ENCODE peak calls at places on chromosomes 13 and 19, in six cellular contexts. K is neural crest cell, P is tibial artery, N is chondrocyte, J is GM13976, C is Peyer's patch. B is an unnamed sample.

GRCh38 chr19:50909240-50910070 is 1.7 kb downstream of the KLK4 start:
- DNase-seq in K (peak; percentile 73), P (no peak), N (no peak), J (peak; percentile 94), C (peak; percentile 81), B (peak; percentile 92)

GRCh38 chr19:35123573-35123972 is 8.0 kb downstream of the FXYD3 start:
- DNase-seq in K (no peak), P (peak; percentile 85), N (no peak), J (no peak), C (no peak), B (no peak)

GRCh38 chr19:7199613-7200533 is 94.3 kb downstream of the INSR start:
- DNase-seq in K (no peak), P (no peak), N (no peak), J (no peak), C (peak; percentile 63), B (no peak)

GRCh38 chr19:20278342-20278741 is 111.3 kb downstream of the ZNF486 start:
- DNase-seq in K (peak; percentile 2), P (no peak), N (no peak), J (peak; percentile 14), C (no peak), B (peak; percentile 11)

GRCh38 chr19:46299695-46300094 is 2.9 kb downstream of the HIF3A start:
- DNase-seq in K (no peak), P (peak; percentile 50), N (no peak), J (no peak), C (no peak), B (no peak)

GRCh38 chr19:39843919-39844793 is 2.0 kb downstream of the FBL start:
- DNase-seq in K (no peak), P (no peak), N (no peak), J (no peak), C (no peak), B (peak; percentile 64)

GRCh38 chr13:72505376-72505775 is 222.1 kb downstream of the MZT1 start:
- DNase-seq in K (no peak), P (no peak), N (no peak), J (no peak), C (no peak), B (no peak)

GRCh38 chr13:25247345-25247744 is 39.9 kb downstream of the MTMR6 start:
- DNase-seq in K (no peak), P (no peak), N (no peak), J (no peak), C (no peak), B (no peak)

GRCh38 chr13:49124693-49125304 is 95.3 kb upstream of the MLNR start:
- DNase-seq in K (no peak), P (no peak), N (no peak), J (no peak), C (no peak), B (no peak)

GRCh38 chr13:113451951-113452421 is 1.3 kb downstream of the ADPRHL1 start:
- DNase-seq in K (no peak), P (no peak), N (no peak), J (no peak), C (no peak), B (no peak)

GRCh38 chr13:24106429-24106828 is 54.1 kb upstream of the SPATA13 start:
- DNase-seq in K (no peak), P (no peak), N (no peak), J (no peak), C (no peak), B (no peak)

GRCh38 chr13:84925443-84925842 is 873.8 kb downstream of the SLITRK6 start:
- DNase-seq in K (no peak), P (no peak), N (no peak), J (no peak), C (no peak), B (no peak)

GRCh38 chr19:32924200-32924599 is 47.6 kb downstream of the CEP89 start:
- DNase-seq in K (no peak), P (no peak), N (no peak), J (no peak), C (no peak), B (no peak)

GRCh38 chr19:48418317-48419064 is 25.0 kb downstream of the GRIN2D start:
- DNase-seq in K (no peak), P (no peak), N (no peak), J (no peak), C (no peak), B (no peak)

DNA sequence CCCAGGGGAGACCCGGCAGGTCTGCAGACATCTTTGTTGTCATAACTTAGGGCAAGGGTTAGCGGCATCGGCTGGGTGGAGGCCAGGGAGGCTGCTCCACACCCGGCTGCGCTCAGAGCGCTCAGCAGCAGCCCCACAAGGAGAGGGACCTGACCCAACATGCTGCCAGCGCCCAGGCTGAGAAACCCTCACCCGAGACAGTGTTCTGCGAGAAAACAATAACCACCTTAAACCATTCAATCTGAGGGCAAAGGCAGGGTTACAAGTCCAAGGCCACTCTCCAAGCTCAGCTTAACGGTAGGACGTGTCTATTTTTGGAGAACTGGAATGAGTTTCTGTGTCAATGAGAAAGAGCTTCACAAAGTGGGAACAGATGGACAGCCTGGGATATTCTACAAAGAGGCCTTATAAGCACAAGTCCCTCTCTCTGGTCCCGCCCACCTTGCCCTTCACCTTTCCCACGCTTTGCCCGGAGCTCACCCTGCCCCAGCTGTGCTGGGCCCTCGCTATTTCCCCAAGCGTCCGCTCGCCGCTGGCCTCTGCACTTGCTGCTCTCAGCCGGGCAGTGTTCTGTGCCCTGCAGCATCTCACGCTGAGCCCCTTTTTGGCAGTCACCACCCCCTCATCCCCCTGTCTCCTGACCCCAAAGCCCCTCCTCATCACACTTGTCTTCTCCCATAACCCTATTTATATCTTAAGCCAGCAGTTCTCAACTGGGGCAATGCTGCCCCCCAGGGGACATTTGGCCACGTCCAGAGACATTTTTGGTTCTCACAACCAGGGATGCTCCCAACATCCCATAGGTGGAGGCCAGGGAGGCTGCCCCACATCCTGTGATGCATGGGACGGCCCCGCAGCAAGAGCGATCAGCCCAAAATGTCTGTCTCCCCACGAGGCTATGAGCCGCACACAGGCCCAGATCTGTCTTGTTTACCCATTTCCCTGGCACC is 17.6 kb downstream of the PPP1R12C start:
- DNase-seq in K (no peak), P (no peak), N (no peak), J (no peak), C (no peak), B (no peak)
- TF ChIP-seq CTCF in K (peak; percentile 31), P (no peak), N (peak; percentile 53), J (no peak), C (no peak), B (peak; percentile 26)

GRCh38 chr13:78764665-78765064 is 105.7 kb upstream of the OBI1 start:
- DNase-seq in K (no peak), P (no peak), N (no peak), J (no peak), C (no peak), B (no peak)
- TF ChIP-seq CTCF in K (no peak), P (no peak), N (no peak), J (no peak), C (no peak), B (no peak)

GRCh38 chr13:44575741-44576395 is at the start of gene TSC22D1:
- DNase-seq in K (peak; percentile 37), P (peak; percentile 43), N (no peak), J (peak; percentile 59), C (peak; percentile 78), B (peak; percentile 46)
- TF ChIP-seq CTCF in K (peak; percentile 9), P (no peak), N (peak; percentile 37), J (no peak), C (no peak), B (no peak)

GRCh38 chr13:110433014-110433413 is 125.9 kb downstream of the COL4A2 start:
- DNase-seq in K (no peak), P (peak; percentile 72), N (no peak), J (no peak), C (no peak), B (no peak)
- TF ChIP-seq CTCF in K (no peak), P (no peak), N (no peak), J (no peak), C (no peak), B (no peak)

GRCh38 chr13:41603917-41604316 is 146.6 kb downstream of the RGCC start:
- DNase-seq in K (no peak), P (no peak), N (no peak), J (no peak), C (peak; percentile 50), B (no peak)

GRCh38 chr13:41608779-41609178 is 151.4 kb downstream of the RGCC start:
- DNase-seq in K (no peak), P (no peak), N (no peak), J (no peak), C (no peak), B (no peak)

GRCh38 chr13:41608111-41608510 is 150.8 kb downstream of the RGCC start:
- DNase-seq in K (no peak), P (no peak), N (no peak), J (no peak), C (no peak), B (no peak)

GRCh38 chr13:41606646-41607045 is 149.3 kb downstream of the RGCC start:
- DNase-seq in K (no peak), P (no peak), N (no peak), J (no peak), C (no peak), B (no peak)

DNA sequence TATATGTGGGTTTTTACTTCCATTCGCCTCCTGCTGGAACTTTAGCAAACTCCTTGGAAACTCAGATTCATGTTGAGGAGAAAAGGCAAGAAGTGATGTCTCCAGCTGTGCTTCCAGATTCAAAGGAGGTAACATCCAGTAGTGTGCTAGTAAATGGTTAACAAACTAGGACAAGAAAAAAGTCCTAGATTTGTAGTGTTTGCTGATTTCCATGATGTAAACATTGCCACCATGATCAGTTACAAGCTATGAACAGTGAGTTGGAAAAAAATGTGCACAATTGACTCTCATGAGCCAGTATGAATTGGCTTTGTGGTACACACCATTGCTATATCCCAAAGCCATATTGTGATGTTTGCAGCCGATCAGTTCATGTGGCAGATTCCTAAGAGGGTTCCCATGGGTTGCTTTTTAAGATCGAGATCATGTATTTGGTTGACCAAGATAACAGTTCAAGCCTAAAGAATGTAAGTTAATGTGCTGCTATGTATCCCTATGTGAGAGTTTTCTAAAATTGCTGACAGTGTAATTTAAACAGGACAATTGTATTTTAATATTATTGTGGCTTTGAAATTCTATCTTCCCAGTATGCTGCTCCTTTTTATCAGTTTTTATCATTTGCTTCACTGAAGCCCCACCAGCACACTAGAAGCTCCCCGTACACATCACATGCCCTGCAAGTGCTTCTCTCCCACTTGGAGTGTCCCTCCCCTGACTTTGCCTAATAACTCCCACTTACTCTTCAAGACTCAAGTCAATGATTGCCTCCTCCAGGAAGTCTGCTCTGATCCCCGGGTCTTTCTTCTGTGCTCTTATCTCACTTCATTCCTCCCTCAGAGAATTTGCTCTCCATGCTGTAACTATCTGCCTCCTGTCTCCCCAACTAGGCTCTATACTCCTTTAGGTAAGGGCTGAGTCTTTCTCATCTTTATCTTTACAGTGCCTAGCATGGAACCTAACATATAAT is 148.3 kb downstream of the RGCC start:
- DNase-seq in K (no peak), P (no peak), N (no peak), J (no peak), C (no peak), B (no peak)
- TF ChIP-seq CTCF in K (no peak), P (no peak), N (peak; percentile 30), J (no peak), C (no peak), B (no peak)

B was measured in GM13977.